ENCODE peak calls at places on chromosomes 6 and 20, in six cellular contexts. A is testis, Q is mesendoderm, C is small intestine, V is kidney, I is adrenal gland. G is an unnamed sample.

GRCh38 chr6:123965894-123966293 is 162.2 kb downstream of the NKAIN2 start:
- DNase-seq in I (no peak), C (no peak), V (no peak), A (no peak), Q (peak), G (no peak)

GRCh38 chr20:30816182-30816645 is 441.2 kb upstream of the DEFB115 start:
- DNase-seq in Q (no peak), I (no peak), A (peak), C (no peak), V (peak), G (no peak)

GRCh38 chr6:12233693-12234551 is 56.2 kb upstream of the EDN1 start:
- DNase-seq in C (peak), V (no peak), I (peak), A (peak), Q (peak), G (peak)

GRCh38 chr6:135481786-135482369 is 15.7 kb downstream of the AHI1 start:
- DNase-seq in C (no peak), I (no peak), V (no peak), A (no peak), Q (no peak), G (no peak)

GRCh38 chr6:139534472-139535115 is 160.1 kb upstream of the CITED2 start:
- DNase-seq in I (no peak), Q (peak), V (no peak), A (no peak), C (peak), G (no peak)

GRCh38 chr20:16803965-16804792 is 56.0 kb downstream of the OTOR start:
- DNase-seq in I (peak), Q (peak), C (peak), V (no peak), A (peak), G (peak)

GRCh38 chr6:11006060-11006459 is 38.0 kb downstream of the ELOVL2 start:
- DNase-seq in Q (no peak), A (no peak), I (no peak), C (no peak), V (no peak), G (no peak)

GRCh38 chr6:169386431-169387057 is 132.9 kb upstream of the THBS2 start:
- DNase-seq in A (peak), Q (no peak), V (no peak), I (no peak), C (no peak), G (peak)

GRCh38 chr6:159609813-159610212 is 83.2 kb downstream of the SOD2 start:
- DNase-seq in A (no peak), I (no peak), V (no peak), Q (no peak), C (no peak), G (no peak)

DNA sequence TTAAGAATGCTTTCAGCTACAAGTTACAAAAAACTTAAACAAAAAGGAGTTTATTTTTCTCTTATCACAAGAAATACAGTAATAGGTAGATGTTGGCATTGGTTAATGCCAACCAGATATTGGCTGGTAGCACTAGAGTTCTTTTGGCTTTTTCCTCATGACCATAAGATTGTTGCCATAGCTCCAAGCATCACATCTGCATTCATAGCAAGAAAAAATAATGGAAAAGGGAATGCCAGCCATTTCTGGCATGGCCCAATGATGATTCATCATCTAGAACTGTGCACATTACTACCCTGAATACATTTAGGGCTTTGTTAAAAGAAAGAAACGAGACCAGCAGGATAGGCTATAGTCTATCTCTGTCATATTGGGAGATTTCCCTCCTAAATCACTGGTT is 20.8 kb upstream of the SIRT5 start:
- DNase-seq in I (no peak), V (no peak), Q (no peak), A (no peak), C (no peak), G (no peak)
- H3K4me3 ChIP-seq in I (no peak), V (no peak), Q (no peak), A (no peak), C (no peak), G (no peak)

GRCh38 chr20:40673442-40673841 is 15.6 kb downstream of the MAFB start:
- DNase-seq in C (peak), I (no peak), Q (no peak), A (no peak), V (no peak), G (no peak)
- H3K27ac ChIP-seq in C (no peak), I (no peak), Q (no peak), A (no peak), V (no peak), G (no peak)

GRCh38 chr6:151197556-151197955 is 42.2 kb upstream of the AKAP12 start:
- DNase-seq in I (no peak), V (no peak), Q (no peak), A (no peak), C (no peak), G (no peak)

GRCh38 chr6:151191477-151191995 is 48.2 kb upstream of the AKAP12 start:
- DNase-seq in Q (no peak), C (no peak), V (no peak), I (no peak), A (no peak), G (no peak)

GRCh38 chr6:151199976-151200375 is 39.8 kb upstream of the AKAP12 start:
- DNase-seq in I (no peak), V (no peak), A (no peak), C (no peak), Q (no peak), G (no peak)

GRCh38 chr6:151196571-151196970 is 43.2 kb upstream of the AKAP12 start:
- DNase-seq in A (peak), Q (no peak), C (no peak), I (peak), V (no peak), G (no peak)
- H3K4me3 ChIP-seq in A (no peak), Q (no peak), C (no peak), I (no peak), V (no peak), G (no peak)

DNA sequence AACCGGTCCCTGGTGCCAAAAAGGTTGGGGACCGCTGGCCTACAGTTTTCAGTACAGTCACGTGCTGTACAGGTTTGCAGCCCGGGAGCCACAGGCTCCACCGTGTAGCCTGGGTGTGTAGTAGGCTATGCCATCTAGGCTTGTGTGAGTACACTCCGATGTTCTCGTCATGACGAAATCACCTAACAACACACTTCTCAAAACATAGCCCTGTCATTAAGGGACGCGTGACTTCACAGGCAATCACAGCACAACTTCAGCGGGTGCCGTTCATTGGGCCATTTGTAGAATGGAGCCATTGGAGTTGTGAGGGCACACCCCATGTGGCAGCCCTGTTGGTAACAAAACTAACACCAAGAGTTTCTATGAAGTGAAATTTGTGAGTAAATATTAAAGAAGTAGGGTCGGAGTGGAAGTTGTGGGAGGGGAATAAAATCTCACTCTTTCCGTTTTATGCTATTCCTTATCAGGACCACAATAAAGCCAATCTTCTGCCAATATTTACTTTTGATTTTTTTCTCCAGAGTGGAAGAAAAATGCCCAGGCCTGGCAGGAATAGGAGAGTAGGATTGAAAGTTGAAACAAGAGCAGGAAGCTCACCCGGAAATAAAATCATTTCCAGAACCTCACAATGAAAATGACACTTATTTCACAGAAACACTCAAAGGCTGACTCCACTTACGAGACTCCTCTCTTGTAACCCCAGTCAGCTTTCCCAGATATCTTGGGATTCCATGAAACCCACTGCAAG is 63.7 kb upstream of the PTPN1 start:
- DNase-seq in I (no peak), V (no peak), Q (no peak), A (no peak), C (peak), G (no peak)
- H3K27ac ChIP-seq in I (no peak), V (no peak), Q (no peak), A (no peak), C (peak), G (no peak)

GRCh38 chr6:111523484-111524166 is 40.6 kb upstream of the REV3L start:
- DNase-seq in V (no peak), C (no peak), Q (no peak), I (no peak), A (no peak), G (peak)

GRCh38 chr6:111524252-111524651 is 41.2 kb upstream of the REV3L start:
- DNase-seq in Q (no peak), C (no peak), A (no peak), V (no peak), I (no peak), G (peak)

GRCh38 chr6:111527367-111527766 is 44.3 kb upstream of the REV3L start:
- DNase-seq in I (no peak), C (no peak), V (no peak), A (no peak), Q (no peak), G (no peak)

GRCh38 chr6:111522393-111523020 is 39.5 kb upstream of the REV3L start:
- DNase-seq in C (peak), Q (no peak), A (no peak), I (no peak), V (no peak), G (no peak)

DNA sequence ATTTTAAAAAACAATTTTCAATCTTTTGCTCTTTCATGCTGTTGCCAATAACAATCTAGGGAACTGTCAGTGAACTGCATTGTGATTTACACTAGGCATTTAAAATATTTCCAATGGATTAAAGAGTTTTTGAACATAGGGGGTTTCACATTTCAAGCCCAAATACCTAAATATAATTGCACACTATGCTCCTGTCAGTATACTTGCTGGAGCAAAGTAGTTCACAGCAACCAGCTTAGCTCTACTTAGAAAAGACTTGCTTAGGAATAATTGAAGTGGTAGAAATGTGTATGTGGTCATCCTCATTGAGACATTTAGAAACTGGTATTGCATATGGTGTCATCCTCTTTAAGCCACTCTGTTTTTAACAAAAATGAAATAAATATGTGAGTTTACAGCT is 41.7 kb upstream of the REV3L start:
- DNase-seq in I (no peak), Q (no peak), V (no peak), A (no peak), C (no peak), G (no peak)
- H3K4me3 ChIP-seq in I (no peak), Q (no peak), V (no peak), A (no peak), C (no peak), G (no peak)

GRCh38 chr6:49300911-49301310 is 162.1 kb downstream of the MMUT start:
- DNase-seq in I (no peak), C (no peak), A (no peak), V (no peak), Q (no peak), G (no peak)
- H3K27ac ChIP-seq in I (no peak), C (no peak), A (no peak), V (no peak), Q (no peak), G (no peak)

DNA sequence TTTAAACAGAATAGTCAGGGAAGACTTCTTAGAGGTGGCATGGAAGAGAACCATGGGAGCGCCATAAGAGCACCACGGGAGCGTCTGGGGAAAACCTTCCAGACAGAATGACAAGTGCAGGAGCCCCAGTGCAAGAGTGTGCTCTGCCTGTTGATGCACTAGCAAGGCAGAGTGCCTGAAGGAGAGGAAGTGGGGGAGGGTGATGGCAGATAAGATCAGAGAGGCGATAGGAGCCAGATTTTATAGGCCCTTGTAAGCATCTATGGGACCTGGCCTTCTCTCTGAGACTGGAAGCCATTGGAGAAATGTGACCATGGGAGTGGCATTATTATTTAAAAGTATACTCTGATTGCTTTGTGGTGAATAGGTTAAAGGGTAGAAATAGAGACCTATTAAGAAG is 13.1 kb downstream of the FUCA2 start:
- DNase-seq in Q (peak), C (no peak), V (no peak), A (no peak), I (no peak), G (no peak)
- H3K4me3 ChIP-seq in Q (no peak), C (no peak), V (no peak), A (no peak), I (no peak), G (no peak)

DNA sequence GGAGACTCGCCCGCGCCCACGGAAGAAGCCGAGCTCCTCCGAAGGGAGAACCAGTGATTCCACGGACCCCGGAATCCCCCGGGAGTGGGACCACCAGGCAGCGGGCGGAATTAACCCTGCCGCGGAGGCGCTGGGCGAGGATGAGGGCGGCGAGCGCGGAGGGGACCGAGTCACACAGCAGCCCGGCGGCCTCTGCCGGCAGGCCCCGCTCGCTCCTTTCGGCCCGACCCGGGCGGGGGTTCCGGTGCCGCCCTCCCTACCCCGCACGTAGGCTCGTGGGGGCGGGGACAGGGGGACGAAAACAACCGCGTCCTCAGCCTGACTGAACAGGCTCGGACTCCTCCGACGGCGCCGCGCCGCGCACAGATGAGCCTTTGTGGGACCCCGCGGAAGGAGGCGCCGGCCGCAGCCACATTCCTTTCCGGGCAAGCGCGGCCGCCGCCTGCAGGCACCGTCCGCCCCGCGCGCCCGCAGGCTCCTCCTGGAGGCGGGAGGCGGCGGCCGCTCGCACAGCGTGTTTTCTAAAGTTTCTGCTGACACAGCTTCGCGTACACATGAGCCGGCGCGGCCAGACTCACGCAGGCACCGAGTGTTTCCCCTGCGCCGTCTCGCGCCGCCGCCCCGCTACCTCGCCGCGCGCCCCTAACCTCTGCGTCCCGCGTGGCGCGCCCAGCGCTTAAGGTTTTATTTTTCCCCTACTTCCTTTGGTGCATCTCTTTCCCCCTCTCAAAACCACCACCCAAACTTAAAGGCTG is 244.3 kb downstream of the ARID1B start:
- DNase-seq in I (peak), V (peak), A (peak), Q (peak), C (peak), G (peak)
- H3K27ac ChIP-seq in I (peak), V (peak), A (peak), Q (peak), C (peak), G (peak)

GRCh38 chr6:40950986-40951730 is 87.9 kb downstream of the UNC5CL start:
- DNase-seq in C (no peak), Q (peak), V (no peak), A (no peak), I (no peak), G (peak)
- H3K4me3 ChIP-seq in C (no peak), Q (no peak), V (no peak), A (no peak), I (no peak), G (no peak)

GRCh38 chr20:41173161-41173721 is 35.9 kb downstream of the PLCG1 start:
- DNase-seq in Q (peak), A (peak), C (peak), I (peak), V (peak), G (peak)

GRCh38 chr20:41172296-41173140 is 35.2 kb downstream of the PLCG1 start:
- DNase-seq in I (peak), Q (no peak), A (peak), C (no peak), V (peak), G (no peak)

GRCh38 chr20:41169791-41170351 is 32.5 kb downstream of the PLCG1 start:
- DNase-seq in Q (no peak), V (no peak), I (no peak), C (no peak), A (no peak), G (no peak)

GRCh38 chr20:41170386-41171105 is 33.2 kb downstream of the PLCG1 start:
- DNase-seq in V (no peak), I (no peak), Q (no peak), A (no peak), C (no peak), G (no peak)

GRCh38 chr20:41171736-41172295 is 34.5 kb downstream of the PLCG1 start:
- DNase-seq in I (no peak), Q (no peak), C (no peak), V (no peak), A (peak), G (no peak)
- H3K27ac ChIP-seq in I (peak), Q (no peak), C (peak), V (peak), A (peak), G (no peak)